ENCODE peak calls at places on chromosomes 6 and 20, in eight cellular contexts. Y is activated naive CD4-positive, alpha-beta T cell treated with anti-CD3 and anti-CD28 coated beads, Interleukin-2, amount 50 U/mL, for 72 hours; I is OCI-LY7; A is ELR; N is HTR-8/SVneo; H is Kasumi-1; G is NCI-H345; F is EL. D is an unnamed sample.

GRCh38 chr6:118722820-118723526 is 71.6 kb upstream of the CEP85L start:
- DNase-seq in Y (no peak), I (no peak), A (peak), N (no peak), H (no peak), G (no peak), F (peak), D (no peak)

GRCh38 chr6:142265476-142265875 is 36.3 kb upstream of the ADGRG6 start:
- DNase-seq in Y (no peak), I (no peak), A (no peak), N (no peak), H (no peak), G (no peak), F (no peak), D (no peak)

GRCh38 chr6:39688494-39688893 is 36.7 kb downstream of the KIF6 start:
- DNase-seq in Y (no peak), I (no peak), A (peak), N (no peak), H (no peak), G (no peak), F (peak), D (no peak)

GRCh38 chr6:161414180-161414579 is 140.3 kb upstream of the AGPAT4 start:
- DNase-seq in Y (no peak), I (no peak), A (peak), N (no peak), H (no peak), G (no peak), F (no peak), D (no peak)

GRCh38 chr6:13767121-13767794 is 47.1 kb downstream of the MCUR1 start:
- DNase-seq in Y (no peak), I (no peak), A (peak), N (no peak), H (no peak), G (no peak), F (peak), D (no peak)

GRCh38 chr6:41184761-41185160 is 16.2 kb downstream of the TREML2 start:
- DNase-seq in Y (no peak), I (no peak), A (no peak), N (no peak), H (no peak), G (no peak), F (no peak), D (no peak)

GRCh38 chr6:38149526-38149925 is 330.0 kb downstream of the ZFAND3 start:
- DNase-seq in Y (no peak), I (no peak), A (no peak), N (no peak), H (no peak), G (no peak), F (no peak), D (no peak)

GRCh38 chr6:55953384-55953783 is 78.0 kb upstream of the BMP5 start:
- DNase-seq in Y (no peak), I (no peak), A (peak), N (peak), H (peak), G (no peak), F (peak), D (peak)

GRCh38 chr20:49970498-49970897 is 12.3 kb upstream of the SNAI1 start:
- DNase-seq in Y (no peak), I (no peak), A (no peak), N (no peak), H (no peak), G (no peak), F (no peak), D (no peak)

GRCh38 chr6:5998236-5998635 is 8.5 kb downstream of the NRN1 start:
- DNase-seq in Y (no peak), I (no peak), A (no peak), N (no peak), H (no peak), G (no peak), F (no peak), D (no peak)

GRCh38 chr6:43228951-43229802 is at the start of gene DNPH1:
- DNase-seq in Y (peak), I (peak), A (peak), N (peak), H (peak), G (peak), F (peak), D (no peak)

GRCh38 chr6:170516783-170517616 is 36.1 kb downstream of the PSMB1 start:
- DNase-seq in Y (no peak), I (peak), A (peak), N (peak), H (peak), G (peak), F (peak), D (peak)

GRCh38 chr6:42929088-42929927 is at the start of gene CNPY3:
- DNase-seq in Y (peak), I (peak), A (peak), N (peak), H (peak), G (peak), F (peak), D (peak)

GRCh38 chr6:45681860-45682488 is 304.2 kb upstream of the SUPT3H start:
- DNase-seq in Y (peak), I (peak), A (peak), N (no peak), H (peak), G (no peak), F (peak), D (no peak)

GRCh38 chr6:18308070-18308735 is 43.9 kb upstream of the DEK start:
- DNase-seq in Y (no peak), I (no peak), A (peak), N (no peak), H (no peak), G (no peak), F (peak), D (peak)

GRCh38 chr6:149513915-149514314 is 29.1 kb upstream of the ZC3H12D start:
- DNase-seq in Y (no peak), I (no peak), A (no peak), N (no peak), H (no peak), G (no peak), F (no peak), D (no peak)

GRCh38 chr20:57573176-57573575 is 12.3 kb downstream of the PCK1 start:
- DNase-seq in Y (no peak), I (no peak), A (no peak), N (no peak), H (no peak), G (no peak), F (no peak), D (no peak)

GRCh38 chr20:47610247-47610944 is 108.7 kb downstream of the NCOA3 start:
- DNase-seq in Y (peak), I (peak), A (peak), N (peak), H (peak), G (no peak), F (peak), D (peak)